ENCODE peak calls at places on chromosomes 4 and X, in eight cellular contexts. Z is RPMI8226; M is DMS 273 treated with DMSO at 0.1 percent for 48 hours; I is NCI-H2081 treated with DMSO at 0.1 percent for 48 hours; F is kidney glomerular epithelial cell; B is DMS153; X is stimulated activated CD8-positive, alpha-beta memory T cell treated with anti-CD3 and anti-CD28 coated beads, Interleukin-7, amount 100 ng/mL, for 24 hours; S is NCI-H1436. N is an unnamed sample.
A peak's percentile ranks its signal among the peaks of the same experiment; 100 is the strongest.

GRCh38 chr4:87032884-87033533 is 98.2 kb downstream of the AFF1 start:
- DNase-seq in Z (no peak), M (no peak), I (no peak), F (peak; percentile 36), B (no peak), X (no peak), S (no peak), N (no peak)

GRCh38 chr4:158181906-158182305 is 9.1 kb upstream of the GASK1B start:
- DNase-seq in Z (no peak), M (no peak), I (no peak), F (no peak), B (no peak), X (no peak), S (no peak), N (no peak)

GRCh38 chrX:124555036-124555595 is 208.8 kb downstream of the SH2D1A start:
- DNase-seq in Z (no peak), M (no peak), I (no peak), F (no peak), B (no peak), X (no peak), S (no peak), N (no peak)

GRCh38 chrX:35890699-35891098 is 28.8 kb upstream of the CFAP47 start:
- DNase-seq in Z (peak; percentile 80), M (peak; percentile 70), I (peak; percentile 51), F (peak; percentile 1), B (peak; percentile 1), X (no peak), S (peak; percentile 1), N (peak; percentile 1)

GRCh38 chr4:38034986-38035882 is 75.0 kb downstream of the PTTG2 start:
- DNase-seq in Z (peak; percentile 54), M (no peak), I (peak; percentile 51), F (peak; percentile 43), B (no peak), X (no peak), S (peak; percentile 70), N (peak; percentile 13)

GRCh38 chrX:3263681-3264126 is 82.7 kb downstream of the MXRA5 start:
- DNase-seq in Z (no peak), M (no peak), I (no peak), F (peak; percentile 1), B (no peak), X (no peak), S (no peak), N (no peak)

GRCh38 chrX:47232803-47233332 is at the start of gene USP11:
- DNase-seq in Z (peak; percentile 51), M (no peak), I (no peak), F (peak; percentile 6), B (no peak), X (peak; percentile 28), S (peak; percentile 42), N (peak; percentile 1)

GRCh38 chrX:29145316-29145715 is 558.1 kb downstream of the IL1RAPL1 start:
- DNase-seq in Z (no peak), M (no peak), I (no peak), F (no peak), B (no peak), X (no peak), S (no peak), N (no peak)

GRCh38 chrX:114615765-114616164 is 31.9 kb downstream of the HTR2C start:
- DNase-seq in Z (no peak), M (no peak), I (no peak), F (no peak), B (no peak), X (no peak), S (no peak), N (no peak)